ENCODE peak calls at places on chromosomes 13 and 19, in seven cellular contexts. J is A549; D is activated B cell treated with CpG ODN at 0.5 μM for 24 hours; U is stimulated activated naive B cell treated with anti-CD40 and anti-IgM and Interleukin-4, amounts not matched to agents 10 μg/mL and 1 μg/mL and 100 μg/mL, for 72 hours; A is upper lobe of right lung; S is stimulated activated CD4-positive, alpha-beta T cell treated with anti-CD3 and anti-CD28 coated beads, Interleukin-4, amount 100 ng/mL, for 24 hours; P is psoas muscle. V is an unnamed sample.

GRCh38 chr13:74024856-74025255 is 109.3 kb downstream of the KLF12 start:
- DNase-seq in U (no peak), A (no peak), S (no peak), J (no peak), D (no peak), P (no peak), V (no peak)

GRCh38 chr19:54137913-54138776 is 583 bp downstream of the CNOT3 start:
- DNase-seq in P (peak), J (no peak), D (no peak), A (peak), U (no peak), S (peak), V (peak)

GRCh38 chr19:38736036-38736412 is 8.2 kb downstream of the CAPN12 start:
- DNase-seq in U (peak), S (peak), A (peak), P (peak), D (peak), J (peak), V (peak)

GRCh38 chr13:48144413-48145035 is 49.6 kb upstream of the MED4 start:
- DNase-seq in S (no peak), U (no peak), A (no peak), D (no peak), P (no peak), J (no peak), V (no peak)

GRCh38 chr19:55461974-55462628 is 659 bp upstream of the ISOC2 start:
- DNase-seq in J (no peak), P (no peak), A (no peak), D (no peak), S (no peak), U (no peak), V (no peak)

GRCh38 chr19:33815410-33816340 is 19.0 kb downstream of the KCTD15 start:
- DNase-seq in P (no peak), S (no peak), D (no peak), U (no peak), J (no peak), A (peak), V (no peak)

GRCh38 chr13:49023441-49023840 is 47.7 kb downstream of the FNDC3A start:
- DNase-seq in A (no peak), U (no peak), J (no peak), D (no peak), P (no peak), S (no peak), V (no peak)

GRCh38 chr13:109836629-109837607 is 50.5 kb upstream of the IRS2 start:
- DNase-seq in A (no peak), U (no peak), J (no peak), P (no peak), D (no peak), S (no peak), V (no peak)

GRCh38 chr13:30119476-30119875 is 187.9 kb downstream of the KATNAL1 start:
- DNase-seq in P (no peak), D (no peak), S (no peak), J (no peak), A (no peak), U (no peak), V (no peak)